ENCODE peak calls at places on chromosomes 5 and 9, in five cellular contexts. B is IMR-90, I is neuronal stem cell, L is H9, S is mesendoderm. T is an unnamed sample.

GRCh38 chr9:121447341-121447834 is 52.3 kb downstream of the GGTA1 start:
- DNase-seq in B (peak), L (no peak), I (no peak), S (no peak), T (peak)

GRCh38 chr5:102663771-102664530 is 91.2 kb upstream of the PAM start:
- DNase-seq in S (no peak), I (no peak), B (no peak), L (no peak), T (peak)

GRCh38 chr5:111748304-111748763 is 8.7 kb downstream of the NREP start:
- DNase-seq in L (no peak), S (no peak), I (no peak), B (peak), T (peak)

GRCh38 chr5:143594913-143595818 is 191.7 kb upstream of the NR3C1 start:
- DNase-seq in I (no peak), S (no peak), L (no peak), B (peak), T (peak)

GRCh38 chr9:90880669-90881068 is 79.0 kb downstream of the SYK start:
- DNase-seq in B (no peak), L (no peak), S (no peak), I (no peak), T (no peak)

GRCh38 chr9:117414220-117414905 is 494 bp downstream of the ASTN2 start:
- DNase-seq in S (peak), L (peak), B (no peak), I (no peak), T (peak)

GRCh38 chr9:36922548-36922947 is 111.5 kb downstream of the PAX5 start:
- DNase-seq in L (no peak), S (no peak), B (no peak), I (no peak), T (no peak)

GRCh38 chr5:143992461-143992860 is 178.0 kb downstream of the YIPF5 start:
- DNase-seq in B (no peak), S (no peak), L (no peak), I (no peak), T (no peak)

GRCh38 chr9:114902773-114903589 is 27.4 kb downstream of the TNFSF8 start:
- DNase-seq in I (no peak), S (no peak), L (no peak), B (peak), T (no peak)

GRCh38 chr9:117919594-117919993 is 215.4 kb downstream of the TLR4 start:
- DNase-seq in I (no peak), L (no peak), S (no peak), B (no peak), T (no peak)

DNA sequence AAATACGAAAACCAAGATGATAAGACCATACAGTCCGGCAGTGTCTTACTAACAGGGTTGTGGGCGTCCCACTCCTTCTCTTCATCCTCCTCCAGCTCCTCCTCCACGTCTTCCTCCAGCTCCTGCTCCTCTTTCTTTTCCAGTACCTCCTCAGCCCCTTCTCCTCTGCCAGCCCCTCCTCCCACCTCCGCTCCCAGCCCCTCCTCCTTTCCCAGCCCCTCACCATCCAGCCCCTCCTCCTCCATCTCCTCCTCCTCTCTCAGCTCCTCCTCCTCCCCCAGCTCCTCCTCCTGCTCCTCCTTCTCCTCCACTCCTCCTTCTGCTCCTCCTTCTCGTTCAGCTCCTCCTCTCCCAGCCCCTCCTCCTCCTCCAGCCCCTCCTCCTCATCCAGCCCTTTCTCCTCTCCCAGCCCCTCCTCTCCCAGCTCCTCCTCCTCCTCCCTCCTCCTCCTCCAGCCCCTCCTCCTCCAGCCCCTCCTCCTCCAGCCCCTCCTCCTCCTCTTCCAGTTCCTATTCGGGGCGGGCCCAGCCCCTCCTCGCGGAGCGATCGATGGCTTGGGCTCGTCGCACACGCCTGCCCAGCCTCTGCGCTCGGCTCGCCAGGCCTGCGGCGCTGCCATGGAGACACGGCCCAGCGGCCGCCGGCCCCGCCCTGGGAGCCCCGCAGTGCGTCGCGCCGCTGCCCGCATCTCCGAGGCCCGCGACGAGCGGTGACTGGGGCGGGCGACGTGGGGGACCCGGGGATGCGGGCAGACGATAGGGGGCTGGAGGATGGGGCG is at the start of gene BRD3OS:
- DNase-seq in I (peak), S (peak), L (peak), B (peak), T (peak)
- H3K18ac ChIP-seq in I (peak), S (peak), L (no peak), B (no peak), T (peak)

GRCh38 chr5:138212828-138213160 is 329 bp downstream of the CDC23 start:
- DNase-seq in B (peak), S (peak), L (no peak), I (no peak), T (no peak)
- H2AK5ac ChIP-seq in B (peak), S (peak), L (no peak), I (peak), T (no peak)

GRCh38 chr9:96417051-96417586 is 1.1 kb downstream of the ZNF367 start:
- DNase-seq in L (peak), I (peak), B (peak), S (peak), T (peak)
- H3K18ac ChIP-seq in L (peak), I (peak), B (no peak), S (peak), T (no peak)

DNA sequence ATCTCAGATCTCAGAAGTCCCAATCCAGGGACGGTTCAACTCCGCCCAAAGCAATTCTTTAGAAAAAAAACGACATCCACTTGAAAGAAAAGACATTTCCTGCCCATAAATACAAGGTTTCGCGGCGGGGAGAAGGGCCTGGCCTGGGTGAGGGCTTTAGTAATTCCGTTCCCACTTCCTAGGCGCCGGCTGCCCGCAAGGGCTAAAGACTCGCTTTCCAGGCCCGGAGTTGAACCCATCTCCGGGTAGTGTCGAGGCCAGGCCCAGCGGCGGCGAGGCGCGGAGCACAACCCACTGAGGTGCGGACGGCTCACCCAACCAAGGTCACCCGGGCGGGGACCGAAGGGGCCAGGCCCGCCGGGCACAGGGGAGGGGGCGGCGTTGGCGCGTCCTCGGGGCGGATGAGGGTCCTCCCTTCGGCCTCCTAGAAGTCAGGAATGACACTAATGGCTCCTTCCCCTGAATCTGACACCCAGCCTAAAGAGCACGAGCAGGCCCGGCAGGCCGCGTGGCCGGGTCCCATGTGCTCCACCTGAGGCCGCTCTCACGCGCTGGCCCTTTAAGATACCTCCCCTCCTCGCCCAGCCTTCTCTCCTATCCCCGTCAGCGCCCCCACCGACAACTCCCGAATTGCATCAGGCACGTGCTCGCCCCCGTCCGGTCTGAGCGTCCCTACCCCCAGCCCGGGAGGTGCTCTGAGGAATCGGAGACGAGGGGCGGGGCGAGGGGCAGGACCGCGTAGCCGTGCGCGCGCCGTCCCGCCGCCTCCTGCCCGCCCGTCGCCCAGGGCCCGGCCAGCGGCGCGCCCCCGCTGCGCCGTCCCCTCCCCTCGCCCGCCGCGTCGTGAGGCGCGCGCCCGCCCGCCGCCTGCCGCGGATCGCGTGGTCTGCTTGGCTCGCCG is 467 bp upstream of the LARP1 start:
- DNase-seq in B (peak), I (peak), L (peak), S (peak), T (peak)
- H2AK5ac ChIP-seq in B (peak), I (peak), L (no peak), S (peak), T (peak)

GRCh38 chr5:8456846-8457186 is 587.9 kb downstream of the MTRR start:
- DNase-seq in S (no peak), I (no peak), L (no peak), B (peak), T (no peak)

GRCh38 chr5:8457187-8458037 is 588.5 kb downstream of the MTRR start:
- DNase-seq in S (peak), B (peak), I (no peak), L (peak), T (peak)

GRCh38 chr5:8462565-8462964 is 593.6 kb downstream of the MTRR start:
- DNase-seq in L (no peak), S (no peak), I (no peak), B (no peak), T (no peak)

GRCh38 chr5:8458038-8458383 is 589.1 kb downstream of the MTRR start:
- DNase-seq in I (no peak), S (no peak), B (peak), L (no peak), T (no peak)

GRCh38 chr5:8461543-8461942 is 592.6 kb downstream of the MTRR start:
- DNase-seq in S (no peak), B (no peak), L (no peak), I (no peak), T (no peak)
- H3K18ac ChIP-seq in S (no peak), B (no peak), L (no peak), I (no peak), T (no peak)

DNA sequence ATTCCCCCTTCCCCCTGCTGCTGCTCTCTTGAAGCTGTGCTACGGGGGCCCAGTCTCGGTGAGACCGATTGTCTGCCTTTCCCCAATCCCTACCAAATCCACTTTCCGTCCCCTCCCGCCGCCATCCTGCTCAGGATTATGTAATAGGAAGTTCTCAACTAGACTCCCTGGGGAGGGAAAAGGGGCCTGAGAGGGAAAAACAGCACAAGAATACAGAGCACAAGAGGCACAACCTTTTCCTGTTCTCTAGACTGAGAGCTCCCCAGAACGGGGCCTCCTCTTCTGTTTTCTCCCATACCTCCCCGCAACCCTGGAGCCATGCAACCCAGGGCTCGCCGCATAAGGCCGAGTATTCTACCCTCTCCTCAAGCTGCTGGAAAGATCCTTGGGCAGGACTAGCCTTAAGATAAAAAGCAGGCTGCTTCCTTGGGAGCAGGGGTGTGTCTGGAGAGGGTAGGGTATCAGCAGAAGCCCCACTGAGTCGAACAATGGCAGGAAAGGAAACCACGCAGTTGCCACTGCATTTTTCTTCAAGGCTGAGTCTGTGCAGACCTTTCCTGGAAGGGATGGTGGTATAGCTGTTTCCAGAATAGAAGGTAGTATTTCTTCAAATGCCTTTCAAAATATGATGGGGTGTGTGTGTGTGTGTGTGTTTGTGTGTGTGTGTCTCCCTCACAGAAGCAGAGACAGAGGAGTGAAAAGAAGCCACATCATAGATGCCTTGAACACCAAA is 12.9 kb downstream of the MYORG start:
- DNase-seq in B (no peak), S (peak), L (peak), I (peak), T (no peak)
- H2AK5ac ChIP-seq in B (no peak), S (peak), L (no peak), I (no peak), T (no peak)

DNA sequence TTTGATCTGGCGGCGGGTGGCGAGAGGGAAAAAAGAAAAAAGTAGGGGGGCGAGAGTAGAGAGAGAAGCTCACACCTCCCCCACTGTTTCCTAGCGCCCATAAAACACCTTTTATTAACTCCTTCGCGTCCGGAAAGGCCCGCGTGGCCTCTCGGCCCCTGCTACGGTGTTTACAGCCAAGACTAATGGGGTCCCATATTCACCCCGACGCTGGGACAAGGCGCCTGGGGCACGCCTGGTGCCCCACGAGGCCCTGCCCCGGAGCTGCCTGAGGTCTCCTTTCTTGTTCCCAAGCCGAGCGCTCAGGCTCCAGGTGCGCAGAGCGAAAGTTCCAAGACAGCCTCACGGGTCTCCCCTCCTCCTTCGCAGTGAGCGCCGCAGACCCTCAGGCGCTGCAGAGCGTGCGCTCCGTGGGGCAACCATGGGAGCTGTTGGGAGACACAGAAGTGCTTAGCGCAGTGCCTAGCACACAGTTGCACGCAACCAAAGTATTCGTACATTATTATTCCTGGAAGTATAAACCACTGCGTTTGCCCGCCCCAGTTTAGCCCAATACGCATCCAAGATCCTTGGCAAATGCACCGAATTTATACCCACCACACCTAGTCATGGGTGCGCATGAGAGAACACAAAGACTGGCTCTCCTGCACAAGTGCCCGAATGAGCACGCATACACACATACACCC is 4.3 kb downstream of the HAND1 start:
- DNase-seq in B (no peak), I (no peak), L (peak), S (peak), T (no peak)
- H3K18ac ChIP-seq in B (no peak), I (no peak), L (no peak), S (no peak), T (no peak)

GRCh38 chr5:68444833-68445232 is 229.3 kb downstream of the PIK3R1 start:
- DNase-seq in S (no peak), B (no peak), L (no peak), I (no peak), T (no peak)

GRCh38 chr5:68446070-68446357 is 230.5 kb downstream of the PIK3R1 start:
- DNase-seq in B (no peak), I (no peak), L (no peak), S (peak), T (no peak)

GRCh38 chr5:68444048-68444447 is 228.5 kb downstream of the PIK3R1 start:
- DNase-seq in I (no peak), S (no peak), L (no peak), B (no peak), T (no peak)

GRCh38 chr5:68446487-68446894 is 230.9 kb downstream of the PIK3R1 start:
- DNase-seq in B (no peak), L (no peak), I (no peak), S (no peak), T (no peak)

GRCh38 chr5:68445257-68446069 is 229.9 kb downstream of the PIK3R1 start:
- DNase-seq in B (no peak), I (no peak), L (no peak), S (no peak), T (no peak)
- H2AK5ac ChIP-seq in B (no peak), I (no peak), L (no peak), S (no peak), T (no peak)

T was measured in mesenchymal stem cell.